ENCODE peak calls at places on chromosomes 3 and 15, in nine cellular contexts. W is PC-9, U is lower lobe of right lung, A is pancreas, H is astrocyte of the spinal cord, P is stomach, D is RWPE2, Z is DND-41, J is endodermal cell. M is an unnamed sample.

GRCh38 chr15:65382146-65382491 is 4.3 kb upstream of the IGDCC3 start:
- DNase-seq in J (no peak), A (no peak), P (no peak), W (no peak), D (peak; percentile 3), U (no peak), Z (no peak), H (no peak), M (no peak)

GRCh38 chr3:15646924-15647511 is 45.5 kb downstream of the BTD start:
- DNase-seq in U (no peak), D (peak; percentile 94), J (peak; percentile 70), W (peak; percentile 61), Z (peak; percentile 62), A (peak; percentile 39), H (peak; percentile 99), P (no peak), M (no peak)

GRCh38 chr3:182621435-182622240 is 171.7 kb upstream of the ATP11B start:
- DNase-seq in J (no peak), D (no peak), P (no peak), W (no peak), U (no peak), A (no peak), Z (no peak), H (no peak), M (no peak)

GRCh38 chr3:76961284-76961683 is 78.6 kb upstream of the ROBO2 start:
- DNase-seq in W (no peak), A (no peak), P (no peak), H (no peak), Z (no peak), J (no peak), U (no peak), D (no peak), M (no peak)

GRCh38 chr3:177220136-177220974 is 23.1 kb upstream of the TBL1XR1 start:
- DNase-seq in J (no peak), P (no peak), U (no peak), W (no peak), H (no peak), Z (no peak), D (no peak), A (no peak), M (no peak)

GRCh38 chr3:43957553-43957952 is 266.8 kb downstream of the ABHD5 start:
- DNase-seq in U (no peak), A (no peak), Z (no peak), J (no peak), H (no peak), D (no peak), P (no peak), W (no peak), M (no peak)

GRCh38 chr15:77832874-77833273 is 200.2 kb upstream of the LINGO1 start:
- DNase-seq in Z (no peak), D (no peak), U (peak; percentile 7), A (no peak), H (no peak), W (no peak), P (no peak), J (peak; percentile 8), M (no peak)

GRCh38 chr3:47323431-47324277 is 40.9 kb downstream of the KLHL18 start:
- DNase-seq in W (peak; percentile 64), Z (no peak), A (no peak), P (no peak), U (no peak), D (no peak), H (peak; percentile 15), J (no peak), M (no peak)

GRCh38 chr15:67922971-67923646 is 83.3 kb upstream of the RNU6-1 start:
- DNase-seq in P (no peak), Z (no peak), U (no peak), W (no peak), A (no peak), J (no peak), D (no peak), H (no peak), M (no peak)

GRCh38 chr15:58457466-58457965 is 25.7 kb downstream of the LIPC start:
- DNase-seq in Z (no peak), U (no peak), D (no peak), P (no peak), A (no peak), W (peak; percentile 26), J (no peak), H (peak; percentile 83), M (peak; percentile 69)

GRCh38 chr15:58595516-58596238 is 153.8 kb downstream of the ADAM10 start:
- DNase-seq in A (no peak), J (no peak), U (no peak), W (no peak), Z (no peak), D (no peak), P (no peak), H (no peak), M (no peak)

GRCh38 chr15:57806003-57806402 is 99.5 kb downstream of the POLR2M start:
- DNase-seq in H (no peak), J (no peak), D (no peak), Z (no peak), A (no peak), U (no peak), W (no peak), P (no peak), M (no peak)

GRCh38 chr3:105847452-105847851 is 21.4 kb downstream of the CBLB start:
- DNase-seq in Z (no peak), U (no peak), A (no peak), D (no peak), J (no peak), P (no peak), H (no peak), W (no peak), M (no peak)

GRCh38 chr3:14948609-14949038 is 1.2 kb downstream of the NR2C2 start:
- DNase-seq in A (no peak), J (no peak), Z (no peak), W (no peak), H (no peak), D (no peak), U (no peak), P (no peak), M (no peak)

GRCh38 chr3:15121936-15122335 is 23.0 kb upstream of the RBSN start:
- DNase-seq in P (no peak), H (no peak), D (no peak), Z (no peak), J (no peak), A (no peak), U (no peak), W (no peak), M (no peak)

GRCh38 chr3:98893740-98894139 is 7.8 kb downstream of the DCBLD2 start:
- DNase-seq in H (peak; percentile 51), P (no peak), U (no peak), J (peak; percentile 47), W (no peak), A (no peak), Z (no peak), D (no peak), M (no peak)

GRCh38 chr3:13375464-13375863 is 44.7 kb downstream of the NUP210 start:
- DNase-seq in A (no peak), U (no peak), H (no peak), P (no peak), D (no peak), Z (no peak), W (no peak), J (no peak), M (no peak)

GRCh38 chr3:134320749-134321148 is 53.5 kb downstream of the AMOTL2 start:
- DNase-seq in A (no peak), Z (no peak), J (no peak), D (no peak), W (peak; percentile 87), H (peak; percentile 44), U (no peak), P (peak; percentile 48), M (no peak)

GRCh38 chr3:27431116-27431515 is 53.1 kb downstream of the SLC4A7 start:
- DNase-seq in U (no peak), D (no peak), P (peak; percentile 27), J (no peak), W (peak; percentile 65), H (peak; percentile 98), Z (no peak), A (no peak), M (no peak)

GRCh38 chr15:101004986-101005747 is 86.0 kb downstream of the LRRK1 start:
- DNase-seq in W (no peak), D (peak; percentile 47), P (no peak), A (peak; percentile 5), Z (no peak), H (no peak), J (peak; percentile 19), U (no peak), M (no peak)

DNA sequence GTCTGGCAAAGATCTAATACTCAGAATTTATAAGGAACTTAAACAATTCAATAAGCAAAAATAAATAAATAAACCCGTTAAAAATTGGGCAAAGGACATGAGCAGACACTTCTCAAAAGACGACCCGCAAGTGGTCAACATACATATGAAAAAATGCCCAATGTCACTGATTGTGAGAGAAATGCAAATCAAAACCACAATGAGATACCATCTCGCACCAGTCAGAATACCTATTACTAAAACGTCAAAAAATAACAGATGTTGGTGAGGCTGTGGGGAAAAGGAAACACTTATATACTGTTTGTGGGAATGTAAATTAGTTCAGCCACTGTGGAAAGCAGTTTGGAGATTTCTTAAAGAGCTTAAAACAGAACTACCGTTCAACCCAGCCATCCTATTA is 188.0 kb upstream of the MRPL3 start:
- DNase-seq in H (no peak), D (no peak), J (no peak), A (no peak), P (no peak), Z (no peak), W (no peak), U (no peak), M (no peak)
- TF ChIP-seq CTCF in H (no peak), D (no peak), J (no peak), A (no peak), P (no peak), Z (no peak), W (no peak), U (no peak), M (no peak)

GRCh38 chr3:11638669-11639402 is 4.9 kb downstream of the VGLL4 start:
- DNase-seq in U (no peak), Z (no peak), A (no peak), J (peak; percentile 57), D (no peak), H (no peak), W (no peak), P (no peak), M (no peak)
- H3K4me3 ChIP-seq in U (no peak overlapping the region), Z (peak overlapping the region; percentile 95), A (no peak overlapping the region), J (peak overlapping the region; percentile 27), D (no peak overlapping the region), H (peak overlapping the region; percentile 96), W (no peak overlapping the region), P (no peak overlapping the region), M (no peak overlapping the region)

GRCh38 chr15:62338497-62338896 is 173.4 kb upstream of the C2CD4B start:
- DNase-seq in J (no peak), P (no peak), U (no peak), A (no peak), D (no peak), W (no peak), Z (no peak), H (no peak), M (no peak)
- TF ChIP-seq CTCF in J (peak; percentile 39), P (no peak), U (no peak), A (no peak), D (no peak), W (no peak), Z (no peak), H (no peak), M (no peak)

DNA sequence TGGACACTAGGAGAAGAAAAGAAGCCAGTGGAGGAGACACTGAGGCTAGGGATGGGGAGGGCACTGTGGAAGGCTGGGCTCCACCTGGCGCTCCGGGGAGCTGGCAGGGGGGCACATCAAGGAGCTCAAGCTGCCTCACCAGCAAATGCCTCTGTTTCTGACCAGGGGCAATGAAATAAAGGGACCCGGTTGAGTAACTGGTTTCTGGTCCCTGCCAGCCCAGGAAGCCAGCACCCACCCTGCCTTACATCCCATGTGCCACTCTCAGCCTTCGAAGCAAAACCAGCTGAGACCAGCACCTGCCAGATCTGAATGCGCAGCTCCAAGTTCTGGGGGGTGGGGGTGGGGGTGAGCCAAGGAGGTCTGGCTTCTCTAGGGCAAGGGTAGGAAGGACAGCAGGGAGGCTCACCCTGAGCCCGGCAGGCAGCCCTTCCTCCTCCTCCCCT is 359 bp upstream of the PAK6 start:
- DNase-seq in J (no peak), W (no peak), Z (no peak), D (no peak), U (no peak), P (peak; percentile 20), A (no peak), H (no peak), M (no peak)
- H3K4me3 ChIP-seq in J (peak overlapping the region; percentile 69), W (peak overlapping the region; percentile 48), Z (no peak overlapping the region), D (no peak overlapping the region), U (no peak overlapping the region), P (peak overlapping the region; percentile 36), A (peak overlapping the region; percentile 45), H (peak overlapping the region; percentile 29), M (no peak overlapping the region)

M was measured in GM06990.